ENCODE peak calls at places on chromosomes 6 and 20, in nine cellular contexts. One of them, this sample, is unnamed.

GRCh38 chr6:34696189-34696738 is 303 bp downstream of the ILRUN start:
- DNase-seq in retina: peak; percentile 89
- DNase-seq in activated B cell treated with CpG ODN at 0.5 μM for 24 hours: no peak
- DNase-seq in activated CD4-positive, CD25-positive, alpha-beta regulatory T cell: no peak
- DNase-seq in body of pancreas: peak; percentile 58
- DNase-seq in activated CD8-positive, alpha-beta memory T cell treated with anti-CD3 and anti-CD28 coated beads for 4 hours: no peak
- DNase-seq in hepatic stellate cell: peak; percentile 47
- DNase-seq in G401: no peak
- DNase-seq in cerebellar cortex: no peak
- DNase-seq in this sample: peak; percentile 31

GRCh38 chr20:49616154-49617007 is 48.4 kb upstream of the PTGIS start:
- DNase-seq in retina: no peak
- DNase-seq in activated B cell treated with CpG ODN at 0.5 μM for 24 hours: no peak
- DNase-seq in activated CD4-positive, CD25-positive, alpha-beta regulatory T cell: no peak
- DNase-seq in body of pancreas: no peak
- DNase-seq in activated CD8-positive, alpha-beta memory T cell treated with anti-CD3 and anti-CD28 coated beads for 4 hours: no peak
- DNase-seq in hepatic stellate cell: no peak
- DNase-seq in G401: no peak
- DNase-seq in cerebellar cortex: no peak
- DNase-seq in this sample: no peak

GRCh38 chr6:126356526-126356925 is 16.6 kb downstream of the CENPW start:
- DNase-seq in retina: no peak
- DNase-seq in activated B cell treated with CpG ODN at 0.5 μM for 24 hours: no peak
- DNase-seq in activated CD4-positive, CD25-positive, alpha-beta regulatory T cell: no peak
- DNase-seq in body of pancreas: no peak
- DNase-seq in activated CD8-positive, alpha-beta memory T cell treated with anti-CD3 and anti-CD28 coated beads for 4 hours: no peak
- DNase-seq in hepatic stellate cell: no peak
- DNase-seq in G401: no peak
- DNase-seq in cerebellar cortex: no peak
- DNase-seq in this sample: no peak

GRCh38 chr6:63813531-63813930 is 177.9 kb downstream of the PHF3 start:
- DNase-seq in retina: no peak
- DNase-seq in activated B cell treated with CpG ODN at 0.5 μM for 24 hours: no peak
- DNase-seq in activated CD4-positive, CD25-positive, alpha-beta regulatory T cell: no peak
- DNase-seq in body of pancreas: no peak
- DNase-seq in activated CD8-positive, alpha-beta memory T cell treated with anti-CD3 and anti-CD28 coated beads for 4 hours: no peak
- DNase-seq in hepatic stellate cell: no peak
- DNase-seq in G401: no peak
- DNase-seq in cerebellar cortex: no peak
- DNase-seq in this sample: no peak

GRCh38 chr6:148887181-148887580 is 140.4 kb downstream of the UST start:
- DNase-seq in retina: no peak
- DNase-seq in activated B cell treated with CpG ODN at 0.5 μM for 24 hours: no peak
- DNase-seq in activated CD4-positive, CD25-positive, alpha-beta regulatory T cell: no peak
- DNase-seq in body of pancreas: peak; percentile 82
- DNase-seq in activated CD8-positive, alpha-beta memory T cell treated with anti-CD3 and anti-CD28 coated beads for 4 hours: no peak
- DNase-seq in hepatic stellate cell: no peak
- DNase-seq in G401: no peak
- DNase-seq in cerebellar cortex: no peak
- DNase-seq in this sample: no peak

GRCh38 chr20:52859156-52859887 is 112.8 kb upstream of the TSHZ2 start:
- DNase-seq in retina: no peak
- DNase-seq in activated B cell treated with CpG ODN at 0.5 μM for 24 hours: no peak
- DNase-seq in activated CD4-positive, CD25-positive, alpha-beta regulatory T cell: no peak
- DNase-seq in body of pancreas: peak; percentile 72
- DNase-seq in activated CD8-positive, alpha-beta memory T cell treated with anti-CD3 and anti-CD28 coated beads for 4 hours: no peak
- DNase-seq in hepatic stellate cell: no peak
- DNase-seq in G401: no peak
- DNase-seq in cerebellar cortex: no peak
- DNase-seq in this sample: no peak

GRCh38 chr20:20786428-20786827 is 74.0 kb upstream of the RALGAPA2 start:
- DNase-seq in retina: no peak
- DNase-seq in activated B cell treated with CpG ODN at 0.5 μM for 24 hours: no peak
- DNase-seq in activated CD4-positive, CD25-positive, alpha-beta regulatory T cell: no peak
- DNase-seq in body of pancreas: peak; percentile 34
- DNase-seq in activated CD8-positive, alpha-beta memory T cell treated with anti-CD3 and anti-CD28 coated beads for 4 hours: no peak
- DNase-seq in hepatic stellate cell: no peak
- DNase-seq in G401: no peak
- DNase-seq in cerebellar cortex: no peak
- DNase-seq in this sample: peak; percentile 60

GRCh38 chr6:129490551-129491245 is 219.3 kb downstream of the ARHGAP18 start:
- DNase-seq in retina: no peak
- DNase-seq in activated B cell treated with CpG ODN at 0.5 μM for 24 hours: no peak
- DNase-seq in activated CD4-positive, CD25-positive, alpha-beta regulatory T cell: peak; percentile 23
- DNase-seq in body of pancreas: peak; percentile 56
- DNase-seq in activated CD8-positive, alpha-beta memory T cell treated with anti-CD3 and anti-CD28 coated beads for 4 hours: peak; percentile 42
- DNase-seq in hepatic stellate cell: peak; percentile 54
- DNase-seq in G401: no peak
- DNase-seq in cerebellar cortex: no peak
- DNase-seq in this sample: peak; percentile 73

GRCh38 chr6:155325700-155326516 is 11.6 kb upstream of the TFB1M start:
- DNase-seq in retina: no peak
- DNase-seq in activated B cell treated with CpG ODN at 0.5 μM for 24 hours: no peak
- DNase-seq in activated CD4-positive, CD25-positive, alpha-beta regulatory T cell: no peak
- DNase-seq in body of pancreas: no peak
- DNase-seq in activated CD8-positive, alpha-beta memory T cell treated with anti-CD3 and anti-CD28 coated beads for 4 hours: no peak
- DNase-seq in hepatic stellate cell: no peak
- DNase-seq in G401: no peak
- DNase-seq in cerebellar cortex: no peak
- DNase-seq in this sample: no peak

GRCh38 chr20:8434326-8434876 is 302.3 kb downstream of the PLCB1 start:
- DNase-seq in retina: no peak
- DNase-seq in activated B cell treated with CpG ODN at 0.5 μM for 24 hours: no peak
- DNase-seq in activated CD4-positive, CD25-positive, alpha-beta regulatory T cell: no peak
- DNase-seq in body of pancreas: no peak
- DNase-seq in activated CD8-positive, alpha-beta memory T cell treated with anti-CD3 and anti-CD28 coated beads for 4 hours: no peak
- DNase-seq in hepatic stellate cell: no peak
- DNase-seq in G401: no peak
- DNase-seq in cerebellar cortex: no peak
- DNase-seq in this sample: no peak

GRCh38 chr6:165098165-165098564 is 211.2 kb downstream of the C6orf118 start:
- DNase-seq in retina: no peak
- DNase-seq in activated B cell treated with CpG ODN at 0.5 μM for 24 hours: no peak
- DNase-seq in activated CD4-positive, CD25-positive, alpha-beta regulatory T cell: no peak
- DNase-seq in body of pancreas: no peak
- DNase-seq in activated CD8-positive, alpha-beta memory T cell treated with anti-CD3 and anti-CD28 coated beads for 4 hours: no peak
- DNase-seq in hepatic stellate cell: no peak
- DNase-seq in G401: no peak
- DNase-seq in cerebellar cortex: no peak
- DNase-seq in this sample: no peak

GRCh38 chr20:51272392-51272791 is 249.5 kb upstream of the KCNG1 start:
- DNase-seq in retina: no peak
- DNase-seq in activated B cell treated with CpG ODN at 0.5 μM for 24 hours: no peak
- DNase-seq in activated CD4-positive, CD25-positive, alpha-beta regulatory T cell: no peak
- DNase-seq in body of pancreas: no peak
- DNase-seq in activated CD8-positive, alpha-beta memory T cell treated with anti-CD3 and anti-CD28 coated beads for 4 hours: no peak
- DNase-seq in hepatic stellate cell: no peak
- DNase-seq in G401: no peak
- DNase-seq in cerebellar cortex: no peak
- DNase-seq in this sample: no peak

GRCh38 chr6:56803594-56803993 is 151.3 kb upstream of the BEND6 start:
- DNase-seq in retina: no peak
- DNase-seq in activated B cell treated with CpG ODN at 0.5 μM for 24 hours: no peak
- DNase-seq in activated CD4-positive, CD25-positive, alpha-beta regulatory T cell: no peak
- DNase-seq in body of pancreas: no peak
- DNase-seq in activated CD8-positive, alpha-beta memory T cell treated with anti-CD3 and anti-CD28 coated beads for 4 hours: no peak
- DNase-seq in hepatic stellate cell: peak; percentile 31
- DNase-seq in G401: no peak
- DNase-seq in cerebellar cortex: no peak
- DNase-seq in this sample: no peak

GRCh38 chr20:64224344-64225165 is 31.0 kb upstream of the PCMTD2 start:
- DNase-seq in retina: no peak
- DNase-seq in activated B cell treated with CpG ODN at 0.5 μM for 24 hours: no peak
- DNase-seq in activated CD4-positive, CD25-positive, alpha-beta regulatory T cell: no peak
- DNase-seq in body of pancreas: peak; percentile 14
- DNase-seq in activated CD8-positive, alpha-beta memory T cell treated with anti-CD3 and anti-CD28 coated beads for 4 hours: no peak
- DNase-seq in hepatic stellate cell: peak; percentile 98
- DNase-seq in G401: no peak
- DNase-seq in cerebellar cortex: no peak
- DNase-seq in this sample: peak; percentile 9

GRCh38 chr6:144106206-144106605 is 10.8 kb upstream of the SF3B5 start:
- DNase-seq in retina: no peak
- DNase-seq in activated B cell treated with CpG ODN at 0.5 μM for 24 hours: no peak
- DNase-seq in activated CD4-positive, CD25-positive, alpha-beta regulatory T cell: no peak
- DNase-seq in body of pancreas: no peak
- DNase-seq in activated CD8-positive, alpha-beta memory T cell treated with anti-CD3 and anti-CD28 coated beads for 4 hours: no peak
- DNase-seq in hepatic stellate cell: no peak
- DNase-seq in G401: no peak
- DNase-seq in cerebellar cortex: no peak
- DNase-seq in this sample: no peak